ENCODE peak calls at places on chromosomes 3 and 15, in ten cellular contexts. S is stimulated activated CD4-positive, alpha-beta T cell treated with anti-CD3 and anti-CD28 coated beads, TNF-alpha, amount 100 ng/mL, for 48 hours; U is suprapubic skin; O is GM23338; T is LoVo; E is ecto neural progenitor cell; G is occipital lobe; Y is endodermal cell; P is left colon; V is NCI-H1105. A is an unnamed sample.

GRCh38 chr3:152302521-152303021 is 33.8 kb downstream of the MBNL1 start:
- DNase-seq in S (no peak), Y (no peak), U (no peak), E (no peak), T (no peak), P (no peak), O (no peak), V (peak), G (no peak), A (peak)

GRCh38 chr3:188728371-188728896 is 443.3 kb upstream of the TPRG1 start:
- DNase-seq in G (no peak), O (no peak), S (no peak), V (no peak), P (no peak), E (no peak), Y (no peak), T (no peak), U (no peak), A (no peak)

GRCh38 chr3:62374375-62374876 is 1.1 kb upstream of the FEZF2 start:
- DNase-seq in E (peak), U (no peak), S (no peak), P (no peak), Y (peak), G (no peak), O (peak), T (no peak), V (no peak), A (no peak)

GRCh38 chr15:94412979-94413741 is 181.8 kb downstream of the MCTP2 start:
- DNase-seq in V (no peak), E (no peak), S (no peak), G (no peak), P (peak), Y (no peak), T (peak), O (peak), U (no peak), A (peak)

GRCh38 chr3:45411081-45411480 is 22.7 kb downstream of the LARS2 start:
- DNase-seq in O (no peak), P (no peak), E (no peak), G (no peak), T (peak), V (no peak), Y (no peak), U (no peak), S (no peak), A (no peak)

GRCh38 chr15:98951493-98952320 is 55.9 kb downstream of the PGPEP1L start:
- DNase-seq in P (no peak), T (no peak), S (no peak), G (no peak), Y (peak), V (no peak), U (no peak), E (no peak), O (no peak), A (no peak)

GRCh38 chr3:193732391-193732790 is 139.4 kb downstream of the OPA1 start:
- DNase-seq in V (no peak), E (no peak), S (no peak), O (no peak), T (peak), G (no peak), P (no peak), U (no peak), Y (no peak), A (no peak)

GRCh38 chr15:85125056-85125661 is 143.5 kb downstream of the PDE8A start:
- DNase-seq in P (no peak), G (no peak), O (peak), E (no peak), U (no peak), Y (peak), V (no peak), S (no peak), T (peak), A (no peak)

GRCh38 chr3:194939949-194940770 is 254.5 kb downstream of the FAM43A start:
- DNase-seq in E (no peak), Y (no peak), O (no peak), P (no peak), V (no peak), S (no peak), T (no peak), G (no peak), U (no peak), A (no peak)

GRCh38 chr3:195102609-195103467 is 168.1 kb downstream of the XXYLT1 start:
- DNase-seq in U (peak), E (no peak), P (no peak), G (no peak), S (no peak), V (no peak), O (no peak), T (peak), Y (no peak), A (no peak)